ENCODE peak calls at places on chromosomes 6 and 20, in nine cellular contexts. One of them, this sample, is unnamed.

GRCh38 chr20:41413169-41413568 is 46.6 kb upstream of the EMILIN3 start:
- DNase-seq in transverse colon: no peak
- DNase-seq in upper lobe of right lung: no peak
- DNase-seq in sigmoid colon: no peak
- DNase-seq in adrenal gland: no peak
- DNase-seq in fibroblast of villous mesenchyme: no peak
- DNase-seq in fibroblast of mammary gland: no peak
- DNase-seq in endothelial cell of umbilical vein: no peak
- DNase-seq in IMR-90: no peak
- DNase-seq in this sample: no peak

GRCh38 chr6:110449545-110449903 is 26.9 kb downstream of the SLC22A16 start:
- DNase-seq in transverse colon: no peak
- DNase-seq in upper lobe of right lung: no peak
- DNase-seq in sigmoid colon: no peak
- DNase-seq in adrenal gland: no peak
- DNase-seq in fibroblast of villous mesenchyme: no peak
- DNase-seq in fibroblast of mammary gland: no peak
- DNase-seq in endothelial cell of umbilical vein: no peak
- DNase-seq in IMR-90: no peak
- DNase-seq in this sample: no peak

GRCh38 chr6:52306972-52307849 is 22.7 kb upstream of the MCM3 start:
- DNase-seq in transverse colon: no peak
- DNase-seq in upper lobe of right lung: peak; percentile 84
- DNase-seq in sigmoid colon: no peak
- DNase-seq in adrenal gland: no peak
- DNase-seq in fibroblast of villous mesenchyme: no peak
- DNase-seq in fibroblast of mammary gland: no peak
- DNase-seq in endothelial cell of umbilical vein: no peak
- DNase-seq in IMR-90: no peak
- DNase-seq in this sample: peak; percentile 75

GRCh38 chr6:168583821-168584220 is 142.8 kb downstream of the SMOC2 start:
- DNase-seq in transverse colon: no peak
- DNase-seq in upper lobe of right lung: no peak
- DNase-seq in sigmoid colon: peak; percentile 78
- DNase-seq in adrenal gland: no peak
- DNase-seq in fibroblast of villous mesenchyme: no peak
- DNase-seq in fibroblast of mammary gland: no peak
- DNase-seq in endothelial cell of umbilical vein: no peak
- DNase-seq in IMR-90: no peak
- DNase-seq in this sample: no peak

GRCh38 chr6:14743465-14744211 is 502.2 kb upstream of the JARID2 start:
- DNase-seq in transverse colon: peak; percentile 49
- DNase-seq in upper lobe of right lung: no peak
- DNase-seq in sigmoid colon: peak; percentile 78
- DNase-seq in adrenal gland: peak; percentile 95
- DNase-seq in fibroblast of villous mesenchyme: peak; percentile 98
- DNase-seq in fibroblast of mammary gland: peak; percentile 100
- DNase-seq in endothelial cell of umbilical vein: no peak
- DNase-seq in IMR-90: peak; percentile 100
- DNase-seq in this sample: peak; percentile 63

GRCh38 chr6:159062564-159062945 is 17.8 kb upstream of the TAGAP start:
- DNase-seq in transverse colon: no peak
- DNase-seq in upper lobe of right lung: no peak
- DNase-seq in sigmoid colon: no peak
- DNase-seq in adrenal gland: no peak
- DNase-seq in fibroblast of villous mesenchyme: no peak
- DNase-seq in fibroblast of mammary gland: no peak
- DNase-seq in endothelial cell of umbilical vein: no peak
- DNase-seq in IMR-90: no peak
- DNase-seq in this sample: no peak

GRCh38 chr20:59342017-59342957 is 41.9 kb downstream of the EDN3 start:
- DNase-seq in transverse colon: no peak
- DNase-seq in upper lobe of right lung: no peak
- DNase-seq in sigmoid colon: no peak
- DNase-seq in adrenal gland: no peak
- DNase-seq in fibroblast of villous mesenchyme: no peak
- DNase-seq in fibroblast of mammary gland: no peak
- DNase-seq in endothelial cell of umbilical vein: no peak
- DNase-seq in IMR-90: no peak
- DNase-seq in this sample: no peak

GRCh38 chr6:158232445-158233213 is 64.5 kb downstream of the GTF2H5 start:
- DNase-seq in transverse colon: peak; percentile 72
- DNase-seq in upper lobe of right lung: peak; percentile 85
- DNase-seq in sigmoid colon: peak; percentile 80
- DNase-seq in adrenal gland: peak; percentile 70
- DNase-seq in fibroblast of villous mesenchyme: peak; percentile 65
- DNase-seq in fibroblast of mammary gland: peak; percentile 62
- DNase-seq in endothelial cell of umbilical vein: peak; percentile 60
- DNase-seq in IMR-90: peak; percentile 63
- DNase-seq in this sample: peak; percentile 71

GRCh38 chr6:56040271-56040670 is 164.9 kb upstream of the BMP5 start:
- DNase-seq in transverse colon: no peak
- DNase-seq in upper lobe of right lung: no peak
- DNase-seq in sigmoid colon: no peak
- DNase-seq in adrenal gland: no peak
- DNase-seq in fibroblast of villous mesenchyme: peak; percentile 67
- DNase-seq in fibroblast of mammary gland: peak; percentile 80
- DNase-seq in endothelial cell of umbilical vein: no peak
- DNase-seq in IMR-90: peak; percentile 77
- DNase-seq in this sample: no peak

GRCh38 chr6:133894369-133894768 is 5.5 kb downstream of the TCF21 start:
- DNase-seq in transverse colon: no peak
- DNase-seq in upper lobe of right lung: no peak
- DNase-seq in sigmoid colon: no peak
- DNase-seq in adrenal gland: no peak
- DNase-seq in fibroblast of villous mesenchyme: no peak
- DNase-seq in fibroblast of mammary gland: no peak
- DNase-seq in endothelial cell of umbilical vein: no peak
- DNase-seq in IMR-90: no peak
- DNase-seq in this sample: no peak

GRCh38 chr20:40991181-40991889 is 37.3 kb upstream of the TOP1 start:
- DNase-seq in transverse colon: peak; percentile 62
- DNase-seq in upper lobe of right lung: peak; percentile 65
- DNase-seq in sigmoid colon: peak; percentile 61
- DNase-seq in adrenal gland: no peak
- DNase-seq in fibroblast of villous mesenchyme: no peak
- DNase-seq in fibroblast of mammary gland: no peak
- DNase-seq in endothelial cell of umbilical vein: peak; percentile 74
- DNase-seq in IMR-90: no peak
- DNase-seq in this sample: peak; percentile 60

GRCh38 chr6:20217476-20217855 is 5.2 kb upstream of the MBOAT1 start:
- DNase-seq in transverse colon: no peak
- DNase-seq in upper lobe of right lung: no peak
- DNase-seq in sigmoid colon: no peak
- DNase-seq in adrenal gland: no peak
- DNase-seq in fibroblast of villous mesenchyme: no peak
- DNase-seq in fibroblast of mammary gland: no peak
- DNase-seq in endothelial cell of umbilical vein: no peak
- DNase-seq in IMR-90: no peak
- DNase-seq in this sample: no peak

GRCh38 chr6:163383912-163384311 is 30.6 kb upstream of the QKI start:
- DNase-seq in transverse colon: no peak
- DNase-seq in upper lobe of right lung: no peak
- DNase-seq in sigmoid colon: no peak
- DNase-seq in adrenal gland: no peak
- DNase-seq in fibroblast of villous mesenchyme: no peak
- DNase-seq in fibroblast of mammary gland: peak; percentile 33
- DNase-seq in endothelial cell of umbilical vein: no peak
- DNase-seq in IMR-90: peak; percentile 21
- DNase-seq in this sample: no peak

GRCh38 chr20:2869381-2869780 is 3.9 kb upstream of the PTPRA start:
- DNase-seq in transverse colon: no peak
- DNase-seq in upper lobe of right lung: no peak
- DNase-seq in sigmoid colon: no peak
- DNase-seq in adrenal gland: no peak
- DNase-seq in fibroblast of villous mesenchyme: no peak
- DNase-seq in fibroblast of mammary gland: no peak
- DNase-seq in endothelial cell of umbilical vein: no peak
- DNase-seq in IMR-90: no peak
- DNase-seq in this sample: no peak

GRCh38 chr6:125985522-125985921 is 818 bp upstream of the TRMT11 start:
- DNase-seq in transverse colon: no peak
- DNase-seq in upper lobe of right lung: no peak
- DNase-seq in sigmoid colon: no peak
- DNase-seq in adrenal gland: no peak
- DNase-seq in fibroblast of villous mesenchyme: no peak
- DNase-seq in fibroblast of mammary gland: no peak
- DNase-seq in endothelial cell of umbilical vein: no peak
- DNase-seq in IMR-90: no peak
- DNase-seq in this sample: no peak

GRCh38 chr6:48213076-48213788 is 102.2 kb upstream of the PTCHD4 start:
- DNase-seq in transverse colon: no peak
- DNase-seq in upper lobe of right lung: no peak
- DNase-seq in sigmoid colon: no peak
- DNase-seq in adrenal gland: no peak
- DNase-seq in fibroblast of villous mesenchyme: no peak
- DNase-seq in fibroblast of mammary gland: no peak
- DNase-seq in endothelial cell of umbilical vein: no peak
- DNase-seq in IMR-90: no peak
- DNase-seq in this sample: no peak

GRCh38 chr6:35764238-35764896 is 12.0 kb upstream of the CLPSL2 start:
- DNase-seq in transverse colon: no peak
- DNase-seq in upper lobe of right lung: no peak
- DNase-seq in sigmoid colon: no peak
- DNase-seq in adrenal gland: no peak
- DNase-seq in fibroblast of villous mesenchyme: no peak
- DNase-seq in fibroblast of mammary gland: no peak
- DNase-seq in endothelial cell of umbilical vein: no peak
- DNase-seq in IMR-90: no peak
- DNase-seq in this sample: no peak

GRCh38 chr20:17660667-17661066 is 21.4 kb downstream of the RRBP1 start:
- DNase-seq in transverse colon: no peak
- DNase-seq in upper lobe of right lung: peak; percentile 27
- DNase-seq in sigmoid colon: peak; percentile 32
- DNase-seq in adrenal gland: no peak
- DNase-seq in fibroblast of villous mesenchyme: no peak
- DNase-seq in fibroblast of mammary gland: no peak
- DNase-seq in endothelial cell of umbilical vein: no peak
- DNase-seq in IMR-90: no peak
- DNase-seq in this sample: no peak

GRCh38 chr6:141244366-141244765 is 888.4 kb upstream of the GJE1 start:
- DNase-seq in transverse colon: no peak
- DNase-seq in upper lobe of right lung: no peak
- DNase-seq in sigmoid colon: no peak
- DNase-seq in adrenal gland: no peak
- DNase-seq in fibroblast of villous mesenchyme: no peak
- DNase-seq in fibroblast of mammary gland: peak; percentile 55
- DNase-seq in endothelial cell of umbilical vein: no peak
- DNase-seq in IMR-90: no peak
- DNase-seq in this sample: no peak

DNA sequence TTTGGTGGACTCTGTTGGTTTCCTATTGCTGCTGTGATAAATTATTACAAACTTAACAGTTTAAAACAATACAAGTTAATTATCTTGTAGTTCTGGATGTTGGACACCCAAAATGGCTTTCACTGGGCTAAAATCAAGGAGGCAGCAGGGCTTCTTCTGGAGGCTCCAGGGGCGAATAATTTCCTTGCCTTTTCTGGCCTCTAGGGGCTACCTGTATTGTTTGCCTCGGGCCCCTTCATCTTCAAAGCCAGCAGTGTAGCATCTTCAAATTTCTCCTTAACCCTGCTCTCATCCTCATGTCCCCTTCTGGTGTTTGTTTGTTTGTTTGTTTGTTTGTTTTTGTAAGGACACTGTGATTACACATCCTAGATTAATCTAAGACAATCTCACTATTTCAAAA is 60.5 kb upstream of the ANKEF1 start:
- DNase-seq in transverse colon: no peak
- DNase-seq in upper lobe of right lung: no peak
- DNase-seq in sigmoid colon: no peak
- DNase-seq in adrenal gland: no peak
- DNase-seq in fibroblast of villous mesenchyme: no peak
- DNase-seq in fibroblast of mammary gland: no peak
- DNase-seq in endothelial cell of umbilical vein: no peak
- DNase-seq in IMR-90: no peak
- DNase-seq in this sample: no peak
- TF ChIP-seq CTCF in transverse colon: no peak
- TF ChIP-seq CTCF in upper lobe of right lung: no peak
- TF ChIP-seq CTCF in sigmoid colon: no peak
- TF ChIP-seq CTCF in adrenal gland: no peak
- TF ChIP-seq CTCF in fibroblast of villous mesenchyme: no peak
- TF ChIP-seq CTCF in fibroblast of mammary gland: no peak
- TF ChIP-seq CTCF in endothelial cell of umbilical vein: no peak
- TF ChIP-seq CTCF in IMR-90: no peak
- TF ChIP-seq CTCF in this sample: no peak

GRCh38 chr6:79684821-79685220 is 53.7 kb downstream of the SH3BGRL2 start:
- DNase-seq in transverse colon: no peak
- DNase-seq in upper lobe of right lung: no peak
- DNase-seq in sigmoid colon: no peak
- DNase-seq in adrenal gland: no peak
- DNase-seq in fibroblast of villous mesenchyme: no peak
- DNase-seq in fibroblast of mammary gland: no peak
- DNase-seq in endothelial cell of umbilical vein: no peak
- DNase-seq in IMR-90: no peak
- DNase-seq in this sample: no peak
- H3K4me3 ChIP-seq in transverse colon: no peak overlapping the region
- H3K4me3 ChIP-seq in upper lobe of right lung: no peak overlapping the region
- H3K4me3 ChIP-seq in sigmoid colon: no peak overlapping the region
- H3K4me3 ChIP-seq in adrenal gland: no peak overlapping the region
- H3K4me3 ChIP-seq in fibroblast of villous mesenchyme: no peak overlapping the region
- H3K4me3 ChIP-seq in fibroblast of mammary gland: no peak overlapping the region
- H3K4me3 ChIP-seq in endothelial cell of umbilical vein: no peak overlapping the region
- H3K4me3 ChIP-seq in IMR-90: no peak overlapping the region
- H3K4me3 ChIP-seq in this sample: no peak overlapping the region

GRCh38 chr6:8535505-8535904 is 100.2 kb upstream of the SLC35B3 start:
- DNase-seq in transverse colon: no peak
- DNase-seq in upper lobe of right lung: no peak
- DNase-seq in sigmoid colon: no peak
- DNase-seq in adrenal gland: no peak
- DNase-seq in fibroblast of villous mesenchyme: no peak
- DNase-seq in fibroblast of mammary gland: no peak
- DNase-seq in endothelial cell of umbilical vein: no peak
- DNase-seq in IMR-90: no peak
- DNase-seq in this sample: no peak

GRCh38 chr6:8536122-8536521 is 100.8 kb upstream of the SLC35B3 start:
- DNase-seq in transverse colon: no peak
- DNase-seq in upper lobe of right lung: no peak
- DNase-seq in sigmoid colon: no peak
- DNase-seq in adrenal gland: no peak
- DNase-seq in fibroblast of villous mesenchyme: no peak
- DNase-seq in fibroblast of mammary gland: no peak
- DNase-seq in endothelial cell of umbilical vein: no peak
- DNase-seq in IMR-90: no peak
- DNase-seq in this sample: no peak

GRCh38 chr6:8543714-8544113 is 108.4 kb upstream of the SLC35B3 start:
- DNase-seq in transverse colon: no peak
- DNase-seq in upper lobe of right lung: no peak
- DNase-seq in sigmoid colon: no peak
- DNase-seq in adrenal gland: no peak
- DNase-seq in fibroblast of villous mesenchyme: no peak
- DNase-seq in fibroblast of mammary gland: no peak
- DNase-seq in endothelial cell of umbilical vein: no peak
- DNase-seq in IMR-90: no peak
- DNase-seq in this sample: no peak

GRCh38 chr6:8539446-8539845 is 104.1 kb upstream of the SLC35B3 start:
- DNase-seq in transverse colon: no peak
- DNase-seq in upper lobe of right lung: no peak
- DNase-seq in sigmoid colon: no peak
- DNase-seq in adrenal gland: no peak
- DNase-seq in fibroblast of villous mesenchyme: no peak
- DNase-seq in fibroblast of mammary gland: peak; percentile 11
- DNase-seq in endothelial cell of umbilical vein: no peak
- DNase-seq in IMR-90: no peak
- DNase-seq in this sample: no peak
- TF ChIP-seq CTCF in transverse colon: no peak
- TF ChIP-seq CTCF in upper lobe of right lung: peak; percentile 24
- TF ChIP-seq CTCF in sigmoid colon: no peak
- TF ChIP-seq CTCF in adrenal gland: peak; percentile 36
- TF ChIP-seq CTCF in fibroblast of villous mesenchyme: no peak
- TF ChIP-seq CTCF in fibroblast of mammary gland: peak; percentile 4
- TF ChIP-seq CTCF in endothelial cell of umbilical vein: no peak
- TF ChIP-seq CTCF in IMR-90: no peak
- TF ChIP-seq CTCF in this sample: no peak

GRCh38 chr20:44208165-44208564 is 2.4 kb downstream of the OSER1 start:
- DNase-seq in transverse colon: no peak
- DNase-seq in upper lobe of right lung: no peak
- DNase-seq in sigmoid colon: no peak
- DNase-seq in adrenal gland: no peak
- DNase-seq in fibroblast of villous mesenchyme: no peak
- DNase-seq in fibroblast of mammary gland: no peak
- DNase-seq in endothelial cell of umbilical vein: no peak
- DNase-seq in IMR-90: no peak
- DNase-seq in this sample: no peak
- H3K4me3 ChIP-seq in transverse colon: no peak overlapping the region
- H3K4me3 ChIP-seq in upper lobe of right lung: peak overlapping the region; percentile 77
- H3K4me3 ChIP-seq in sigmoid colon: no peak overlapping the region
- H3K4me3 ChIP-seq in adrenal gland: no peak overlapping the region
- H3K4me3 ChIP-seq in fibroblast of villous mesenchyme: peak overlapping the region; percentile 98
- H3K4me3 ChIP-seq in fibroblast of mammary gland: peak overlapping the region; percentile 85
- H3K4me3 ChIP-seq in endothelial cell of umbilical vein: no peak overlapping the region
- H3K4me3 ChIP-seq in IMR-90: peak overlapping the region; percentile 77
- H3K4me3 ChIP-seq in this sample: peak overlapping the region; percentile 89

This sample was measured in lower lobe of right lung.